ENCODE peak calls at places on chromosomes 3 and 15, in six cellular contexts. T, V, K, X, U and H are unnamed samples.

GRCh38 chr3:176079785-176080184 is 1117.5 kb downstream of the TBL1XR1 start:
- DNase-seq in T (no peak), V (no peak), K (no peak), X (no peak), U (no peak), H (no peak)

GRCh38 chr3:32276279-32276841 is 37.9 kb downstream of the CMTM8 start:
- DNase-seq in T (no peak), V (peak; percentile 14), K (no peak), X (no peak), U (peak; percentile 8), H (no peak)

GRCh38 chr3:141796436-141797166 is 33.4 kb downstream of the GRK7 start:
- DNase-seq in T (no peak), V (peak; percentile 81), K (no peak), X (no peak), U (no peak), H (no peak)

GRCh38 chr3:36540898-36541518 is 160.7 kb downstream of the STAC start:
- DNase-seq in T (no peak), V (peak; percentile 27), K (peak; percentile 5), X (peak; percentile 45), U (peak; percentile 9), H (peak; percentile 58)

GRCh38 chr3:58058654-58059263 is 50.5 kb downstream of the FLNB start:
- DNase-seq in T (no peak), V (peak; percentile 73), K (no peak), X (no peak), U (peak; percentile 87), H (no peak)

GRCh38 chr3:129235310-129235917 is 14.0 kb upstream of the COPG1 start:
- DNase-seq in T (no peak), V (no peak), K (no peak), X (no peak), U (no peak), H (no peak)

GRCh38 chr15:28132524-28133275 is 33.6 kb upstream of the OCA2 start:
- DNase-seq in T (no peak), V (peak; percentile 56), K (no peak), X (no peak), U (peak; percentile 68), H (no peak)

GRCh38 chr3:172221550-172221949 is 182.2 kb downstream of the FNDC3B start:
- DNase-seq in T (no peak), V (peak; percentile 92), K (no peak), X (no peak), U (peak; percentile 88), H (no peak)

GRCh38 chr15:70799667-70800450 is 36.5 kb upstream of the UACA start:
- DNase-seq in T (no peak), V (peak; percentile 98), K (no peak), X (no peak), U (peak; percentile 99), H (no peak)

GRCh38 chr15:62390793-62391543 is 225.9 kb upstream of the C2CD4B start:
- DNase-seq in T (peak; percentile 76), V (peak; percentile 45), K (peak; percentile 54), X (peak; percentile 44), U (peak; percentile 36), H (peak; percentile 60)

GRCh38 chr3:159482241-159483031 is 506.2 kb upstream of the IL12A start:
- DNase-seq in T (no peak), V (no peak), K (no peak), X (no peak), U (no peak), H (no peak)

GRCh38 chr3:26718295-26718694 is 95.7 kb downstream of the LRRC3B start:
- DNase-seq in T (no peak), V (no peak), K (no peak), X (no peak), U (no peak), H (no peak)

GRCh38 chr3:99579246-99579645 is 59.1 kb upstream of the COL8A1 start:
- DNase-seq in T (no peak), V (peak; percentile 92), K (no peak), X (no peak), U (peak; percentile 87), H (no peak)

GRCh38 chr15:96411056-96412031 is 80.8 kb downstream of the NR2F2 start:
- DNase-seq in T (no peak), V (no peak), K (no peak), X (no peak), U (no peak), H (no peak)

GRCh38 chr3:179829391-179829790 is 176.6 kb downstream of the USP13 start:
- DNase-seq in T (no peak), V (no peak), K (peak; percentile 3), X (no peak), U (no peak), H (peak; percentile 49)

GRCh38 chr3:15800780-15801179 is 3.0 kb upstream of the ANKRD28 start:
- DNase-seq in T (no peak), V (no peak), K (no peak), X (no peak), U (no peak), H (no peak)

GRCh38 chr3:79032686-79033318 is 735.0 kb downstream of the ROBO1 start:
- DNase-seq in T (peak; percentile 51), V (peak; percentile 35), K (peak; percentile 17), X (peak; percentile 54), U (peak; percentile 67), H (peak; percentile 83)

GRCh38 chr15:63000706-63001105 is 41.8 kb upstream of the TPM1 start:
- DNase-seq in T (peak; percentile 38), V (no peak), K (no peak), X (no peak), U (no peak), H (no peak)

GRCh38 chr15:69760263-69760855 is 307.7 kb downstream of the RPLP1 start:
- DNase-seq in T (no peak), V (no peak), K (no peak), X (no peak), U (peak; percentile 60), H (peak; percentile 39)

GRCh38 chr15:43518073-43518761 is 809 bp downstream of the MAP1A start:
- DNase-seq in T (peak; percentile 70), V (peak; percentile 60), K (peak; percentile 87), X (no peak), U (peak; percentile 63), H (peak; percentile 35)

GRCh38 chr15:43516801-43517353 is 531 bp upstream of the MAP1A start:
- DNase-seq in T (peak; percentile 45), V (peak; percentile 69), K (peak; percentile 20), X (no peak), U (peak; percentile 68), H (peak; percentile 19)

GRCh38 chr15:43519207-43519606 is 1.8 kb downstream of the MAP1A start:
- DNase-seq in T (peak; percentile 49), V (no peak), K (no peak), X (no peak), U (no peak), H (peak; percentile 39)

GRCh38 chr15:43516185-43516584 is 1.2 kb upstream of the MAP1A start:
- DNase-seq in T (no peak), V (no peak), K (peak; percentile 27), X (no peak), U (no peak), H (peak; percentile 62)

DNA sequence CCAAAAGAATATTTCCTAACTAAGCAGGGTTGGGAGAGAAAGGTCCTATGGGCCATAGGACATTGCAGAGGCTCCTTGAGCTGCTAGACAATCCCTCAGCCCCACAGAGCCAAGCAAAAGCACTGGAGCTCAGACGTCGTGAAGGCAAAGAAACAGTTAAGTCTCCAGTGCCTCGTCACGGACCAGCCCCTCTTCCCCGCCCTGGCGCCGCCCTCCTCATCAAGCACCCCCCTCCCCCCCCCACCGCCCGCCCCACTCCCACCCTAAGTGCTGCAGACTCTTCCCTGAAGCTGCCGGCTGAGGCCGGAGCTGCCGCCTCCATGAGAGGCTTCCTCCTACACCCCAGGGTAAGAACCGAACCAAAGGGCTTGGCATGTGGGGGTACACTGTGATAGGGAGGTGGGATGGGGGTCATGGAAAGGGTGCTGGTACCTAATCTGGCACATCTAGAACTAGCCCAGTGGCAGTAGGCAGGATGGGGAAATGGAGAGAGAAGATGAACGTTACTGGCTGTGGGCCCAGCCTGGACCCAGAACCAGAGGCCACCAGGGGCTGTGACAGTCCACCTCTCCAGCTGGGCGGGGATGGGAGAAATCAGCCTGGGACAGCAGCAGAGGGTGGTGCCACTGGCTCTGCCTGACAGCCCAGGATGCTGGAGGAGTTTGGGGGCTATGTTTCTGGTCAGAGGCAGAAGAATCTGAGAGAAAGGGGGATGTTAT is at the start of gene MAP1A:
- DNase-seq in T (peak; percentile 89), V (peak; percentile 53), K (peak; percentile 84), X (no peak), U (peak; percentile 71), H (peak; percentile 38)
- H2AFZ ChIP-seq in T (peak within 1 kb of the TSS; percentile 49), V (peak within 1 kb of the TSS; percentile 66), K (peak within 1 kb of the TSS; percentile 92), X (peak within 1 kb of the TSS; percentile 89), U (peak within 1 kb of the TSS; percentile 92), H (no peak within 1 kb of the TSS)

DNA sequence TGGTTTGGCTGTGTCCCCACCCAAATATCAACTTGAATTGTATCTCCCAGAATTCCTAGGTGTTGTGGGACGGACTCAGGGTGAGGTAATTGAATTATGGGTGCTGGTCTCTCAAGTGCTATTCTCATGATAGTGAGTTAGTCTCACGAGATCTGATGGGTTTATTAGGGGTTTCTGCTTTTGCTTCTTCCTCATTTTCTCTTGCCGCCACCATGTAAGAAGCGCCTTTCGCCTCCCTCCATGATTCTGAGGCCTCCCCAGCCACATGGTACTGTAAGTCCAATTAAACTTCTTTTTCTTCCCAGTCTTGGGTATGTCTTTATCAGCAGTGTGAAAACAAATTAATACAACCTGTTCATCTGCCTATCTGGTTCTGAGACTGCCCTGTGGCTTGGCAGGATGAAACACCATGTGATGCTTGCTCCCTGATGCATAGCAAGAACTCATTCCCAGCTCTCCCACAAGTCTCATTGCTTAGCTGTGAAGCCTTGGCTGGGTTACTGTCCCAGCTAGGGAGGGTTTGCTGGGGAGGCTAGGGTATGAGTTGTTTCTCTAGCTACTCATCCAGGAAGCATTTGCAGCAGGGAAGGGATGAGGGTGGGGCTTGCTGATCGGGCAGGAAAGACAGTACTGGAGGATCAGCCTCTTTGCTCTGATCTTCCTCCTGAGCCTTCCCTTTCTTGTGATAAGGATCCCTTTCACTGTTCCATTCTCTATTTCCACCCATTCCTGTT is 3.7 kb upstream of the SQOR start:
- DNase-seq in T (no peak), V (peak; percentile 91), K (no peak), X (no peak), U (peak; percentile 94), H (no peak)
- H2AFZ ChIP-seq in T (peak overlapping the region; percentile 86), V (peak overlapping the region; percentile 62), K (peak overlapping the region; percentile 26), X (no peak overlapping the region), U (peak overlapping the region; percentile 90), H (no peak overlapping the region)

DNA sequence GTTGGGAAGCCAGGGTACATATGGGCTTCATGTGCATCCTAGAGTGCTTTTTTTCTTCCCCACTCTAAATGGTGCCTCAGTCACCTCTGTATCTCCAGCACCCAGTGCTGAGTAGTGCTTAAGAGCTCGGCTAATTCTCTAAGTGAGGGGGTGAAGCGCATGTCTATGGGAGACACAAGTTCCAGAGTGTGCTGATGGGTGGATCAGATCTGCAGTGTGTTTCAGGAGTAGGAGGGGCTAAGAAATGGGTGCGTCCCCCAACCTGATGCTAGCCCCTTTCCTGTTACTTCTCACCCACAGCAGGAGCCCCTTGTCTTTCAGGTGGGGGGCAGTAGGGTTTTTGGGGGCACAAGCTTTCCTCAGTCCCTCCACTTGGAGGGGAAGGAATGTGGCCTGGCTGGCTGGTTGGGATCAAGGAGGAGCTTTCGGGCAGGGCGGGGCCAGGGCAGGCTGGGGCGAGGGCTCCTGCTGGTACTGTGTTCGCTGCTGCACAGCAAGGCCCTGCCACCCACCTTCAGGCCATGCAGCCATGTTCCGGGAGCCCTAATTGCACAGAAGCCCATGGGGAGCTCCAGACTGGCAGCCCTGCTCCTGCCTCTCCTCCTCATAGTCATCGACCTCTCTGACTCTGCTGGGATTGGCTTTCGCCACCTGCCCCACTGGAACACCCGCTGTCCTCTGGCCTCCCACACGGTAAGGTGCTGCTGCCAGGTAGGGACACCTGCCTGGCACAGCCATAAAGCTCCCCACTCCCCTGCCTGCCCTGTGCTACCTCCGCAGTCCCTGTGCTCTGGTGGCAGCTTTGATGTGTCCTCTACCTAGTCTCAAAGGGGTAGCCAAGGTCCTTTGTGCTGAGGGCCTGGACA is at the start of gene IL17RE:
- DNase-seq in T (no peak), V (no peak), K (peak; percentile 66), X (no peak), U (no peak), H (no peak)
- H2AFZ ChIP-seq in T (peak within 1 kb of the TSS; percentile 91), V (peak within 1 kb of the TSS; percentile 58), K (peak within 1 kb of the TSS; percentile 97), X (peak within 1 kb of the TSS; percentile 70), U (peak within 1 kb of the TSS; percentile 90), H (no peak within 1 kb of the TSS)

GRCh38 chr3:130894130-130894872 is 417 bp downstream of the ATP2C1 start:
- DNase-seq in T (peak; percentile 75), V (peak; percentile 17), K (peak; percentile 54), X (peak; percentile 57), U (no peak), H (peak; percentile 79)
- H2AFZ ChIP-seq in T (peak overlapping the region; percentile 79), V (peak overlapping the region; percentile 50), K (peak overlapping the region; percentile 85), X (peak overlapping the region; percentile 99), U (peak overlapping the region; percentile 92), H (no peak overlapping the region)